ENCODE peak calls at places on chromosomes 4 and X, in four cellular contexts. One of them, this sample, is unnamed.

GRCh38 chr4:56388311-56388710 is 1.0 kb upstream of the AASDH start:
- DNase-seq in right lobe of liver: no peak
- DNase-seq in neural progenitor cell: no peak
- DNase-seq in left ventricle myocardium inferior: no peak
- DNase-seq in this sample: no peak

GRCh38 chrX:53430231-53430630 is 3.9 kb downstream of the HSD17B10 start:
- DNase-seq in neural progenitor cell: no peak
- DNase-seq in right lobe of liver: no peak
- DNase-seq in left ventricle myocardium inferior: no peak
- DNase-seq in this sample: no peak

GRCh38 chrX:47098746-47099145 is 20.5 kb downstream of the RGN start:
- DNase-seq in right lobe of liver: no peak
- DNase-seq in neural progenitor cell: no peak
- DNase-seq in left ventricle myocardium inferior: no peak
- DNase-seq in this sample: no peak

GRCh38 chrX:95382799-95383198 is 1301.8 kb upstream of the DIAPH2 start:
- DNase-seq in right lobe of liver: no peak
- DNase-seq in left ventricle myocardium inferior: no peak
- DNase-seq in neural progenitor cell: no peak
- DNase-seq in this sample: no peak

GRCh38 chr4:38371391-38371851 is 292.6 kb upstream of the KLF3 start:
- DNase-seq in left ventricle myocardium inferior: no peak
- DNase-seq in right lobe of liver: no peak
- DNase-seq in neural progenitor cell: no peak
- DNase-seq in this sample: no peak

GRCh38 chrX:16444353-16444752 is 205.6 kb upstream of the S100G start:
- DNase-seq in neural progenitor cell: no peak
- DNase-seq in left ventricle myocardium inferior: no peak
- DNase-seq in right lobe of liver: no peak
- DNase-seq in this sample: no peak

GRCh38 chrX:10233173-10233572 is 76.4 kb downstream of the CLCN4 start:
- DNase-seq in left ventricle myocardium inferior: no peak
- DNase-seq in right lobe of liver: no peak
- DNase-seq in neural progenitor cell: no peak
- DNase-seq in this sample: no peak

GRCh38 chrX:143571521-143571920 is 54.2 kb upstream of the SPANXN3 start:
- DNase-seq in left ventricle myocardium inferior: no peak
- DNase-seq in right lobe of liver: no peak
- DNase-seq in neural progenitor cell: no peak
- DNase-seq in this sample: no peak

GRCh38 chrX:31266172-31267076 is 194.6 kb upstream of the FTHL17 start:
- DNase-seq in left ventricle myocardium inferior: peak
- DNase-seq in neural progenitor cell: peak
- DNase-seq in right lobe of liver: peak
- DNase-seq in this sample: peak

GRCh38 chrX:40542972-40543371 is 37.8 kb upstream of the ATP6AP2 start:
- DNase-seq in neural progenitor cell: no peak
- DNase-seq in right lobe of liver: no peak
- DNase-seq in left ventricle myocardium inferior: no peak
- DNase-seq in this sample: no peak

GRCh38 chr4:113637823-113638691 is 123.5 kb downstream of the CAMK2D start:
- DNase-seq in left ventricle myocardium inferior: no peak
- DNase-seq in neural progenitor cell: peak
- DNase-seq in right lobe of liver: no peak
- DNase-seq in this sample: no peak

GRCh38 chr4:3342182-3342854 is 49.5 kb downstream of the RGS12 start:
- DNase-seq in right lobe of liver: no peak
- DNase-seq in left ventricle myocardium inferior: no peak
- DNase-seq in neural progenitor cell: no peak
- DNase-seq in this sample: no peak

GRCh38 chr4:4333265-4333706 is 43.2 kb downstream of the ZBTB49 start:
- DNase-seq in neural progenitor cell: no peak
- DNase-seq in left ventricle myocardium inferior: peak
- DNase-seq in right lobe of liver: no peak
- DNase-seq in this sample: peak

DNA sequence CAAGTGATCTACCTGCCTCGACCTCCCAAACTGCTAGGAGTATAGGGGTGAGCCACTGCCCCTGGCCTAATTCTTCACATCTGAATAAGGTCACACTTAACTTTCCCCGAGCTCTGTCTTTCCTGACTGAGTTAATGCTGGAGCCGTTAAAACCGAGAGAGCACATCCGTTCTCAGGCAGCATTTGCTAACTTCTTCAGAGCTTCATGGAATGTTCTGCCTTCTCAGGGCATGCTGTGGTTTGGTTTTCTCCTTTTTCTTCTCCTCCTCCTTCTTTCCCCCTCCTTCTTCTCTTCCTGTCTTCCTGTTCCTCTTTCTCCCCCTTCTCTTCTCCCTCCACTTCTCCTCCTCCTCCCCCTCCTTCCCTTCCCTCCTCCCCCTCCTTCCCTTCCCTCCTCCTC is 119.9 kb downstream of the ASMT start:
- DNase-seq in left ventricle myocardium inferior: no peak
- DNase-seq in right lobe of liver: no peak
- DNase-seq in neural progenitor cell: no peak
- DNase-seq in this sample: no peak
- TF ChIP-seq CTCF in left ventricle myocardium inferior: no peak
- TF ChIP-seq CTCF in right lobe of liver: no peak
- TF ChIP-seq CTCF in neural progenitor cell: no peak
- TF ChIP-seq CTCF in this sample: no peak

DNA sequence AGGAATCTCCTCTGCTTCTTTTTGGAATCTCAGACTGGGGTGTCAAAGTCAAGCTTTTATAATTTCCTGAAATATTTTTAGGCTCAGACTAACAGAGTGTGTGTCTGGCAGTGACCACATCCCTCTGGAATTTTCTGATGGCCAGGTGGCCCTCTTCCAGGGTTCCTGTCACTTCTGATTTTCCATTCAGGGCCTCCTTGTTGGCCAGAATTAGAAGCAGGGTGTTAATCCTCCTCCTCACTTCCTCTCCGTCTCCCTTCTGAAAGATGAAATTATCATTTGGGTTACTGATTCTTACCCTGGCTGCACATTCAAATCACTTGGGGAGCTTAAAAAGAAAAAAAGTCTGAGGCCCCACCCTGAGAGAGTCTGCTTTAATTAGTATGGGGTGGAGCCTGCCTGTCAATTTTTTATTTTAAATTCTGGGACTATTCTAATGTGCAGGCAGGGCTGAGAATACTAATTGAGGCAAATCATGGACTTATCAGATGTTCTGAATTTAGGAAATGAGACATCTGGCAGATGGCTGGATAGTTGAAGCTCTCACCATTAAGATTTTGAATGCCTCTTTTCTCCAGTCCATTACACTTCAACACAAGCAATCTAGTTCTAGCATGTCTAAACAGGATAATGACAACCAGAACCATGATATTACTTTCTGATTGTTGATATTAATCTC is 43.2 kb downstream of the HAND2 start:
- DNase-seq in neural progenitor cell: no peak
- DNase-seq in right lobe of liver: no peak
- DNase-seq in left ventricle myocardium inferior: peak
- DNase-seq in this sample: no peak
- H3K27ac ChIP-seq in neural progenitor cell: no peak
- H3K27ac ChIP-seq in right lobe of liver: no peak
- H3K27ac ChIP-seq in left ventricle myocardium inferior: peak
- H3K27ac ChIP-seq in this sample: peak

GRCh38 chrX:77276742-77277141 is 170.4 kb upstream of the FGF16 start:
- DNase-seq in right lobe of liver: no peak
- DNase-seq in neural progenitor cell: no peak
- DNase-seq in left ventricle myocardium inferior: no peak
- DNase-seq in this sample: no peak
- TF ChIP-seq CTCF in right lobe of liver: no peak
- TF ChIP-seq CTCF in neural progenitor cell: peak
- TF ChIP-seq CTCF in left ventricle myocardium inferior: no peak
- TF ChIP-seq CTCF in this sample: no peak

DNA sequence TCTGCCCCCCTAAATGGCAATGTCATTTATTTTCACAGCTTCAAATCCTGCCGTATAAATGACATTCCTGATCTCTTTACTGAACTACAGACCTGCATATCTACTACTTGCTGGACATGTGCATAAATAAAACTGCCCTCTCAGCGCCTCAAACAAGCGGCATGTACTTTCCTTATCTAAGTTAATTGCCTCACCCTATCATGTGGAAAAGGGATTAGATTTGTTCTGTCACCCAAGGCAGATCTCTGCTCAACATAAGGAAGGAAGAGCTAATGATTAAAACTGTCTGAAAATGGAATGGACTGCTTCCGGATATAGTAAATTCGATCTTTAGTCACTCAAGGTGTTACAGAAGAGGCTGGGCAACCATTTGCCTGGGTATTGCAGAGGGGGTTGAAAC is 37.2 kb downstream of the DLG3 start:
- DNase-seq in neural progenitor cell: no peak
- DNase-seq in left ventricle myocardium inferior: no peak
- DNase-seq in right lobe of liver: no peak
- DNase-seq in this sample: no peak
- H3K27ac ChIP-seq in neural progenitor cell: peak
- H3K27ac ChIP-seq in left ventricle myocardium inferior: peak
- H3K27ac ChIP-seq in right lobe of liver: no peak
- H3K27ac ChIP-seq in this sample: no peak

DNA sequence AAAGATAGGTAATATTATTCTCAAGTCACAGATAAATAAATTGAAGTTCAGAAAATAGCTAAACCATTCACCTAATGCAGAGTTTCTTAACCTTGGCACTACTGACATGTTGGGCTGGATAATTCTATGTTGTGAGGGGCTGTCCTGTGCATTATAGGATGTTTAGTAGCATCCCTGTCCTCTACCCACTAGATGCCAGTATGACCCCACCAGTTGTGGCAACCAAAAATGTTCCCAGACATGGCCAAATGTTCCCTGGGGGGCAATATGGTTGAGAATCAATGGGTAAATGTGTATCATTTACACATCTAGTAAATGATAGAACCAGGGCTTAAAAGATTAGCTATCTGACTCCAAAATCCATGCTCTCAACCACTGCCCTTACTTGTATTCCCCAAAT is 140.9 kb downstream of the COL4A6 start:
- DNase-seq in right lobe of liver: no peak
- DNase-seq in neural progenitor cell: no peak
- DNase-seq in left ventricle myocardium inferior: no peak
- DNase-seq in this sample: no peak
- TF ChIP-seq CTCF in right lobe of liver: no peak
- TF ChIP-seq CTCF in neural progenitor cell: no peak
- TF ChIP-seq CTCF in left ventricle myocardium inferior: peak
- TF ChIP-seq CTCF in this sample: no peak

GRCh38 chr4:102808009-102808408 is 19.3 kb downstream of the UBE2D3 start:
- DNase-seq in left ventricle myocardium inferior: no peak
- DNase-seq in neural progenitor cell: no peak
- DNase-seq in right lobe of liver: no peak
- DNase-seq in this sample: no peak

GRCh38 chr4:102809190-102809589 is 18.2 kb downstream of the UBE2D3 start:
- DNase-seq in neural progenitor cell: no peak
- DNase-seq in right lobe of liver: no peak
- DNase-seq in left ventricle myocardium inferior: no peak
- DNase-seq in this sample: no peak

GRCh38 chr4:102807345-102807744 is 20.0 kb downstream of the UBE2D3 start:
- DNase-seq in neural progenitor cell: no peak
- DNase-seq in right lobe of liver: no peak
- DNase-seq in left ventricle myocardium inferior: no peak
- DNase-seq in this sample: no peak

GRCh38 chr4:102809691-102810090 is 17.7 kb downstream of the UBE2D3 start:
- DNase-seq in neural progenitor cell: no peak
- DNase-seq in left ventricle myocardium inferior: no peak
- DNase-seq in right lobe of liver: no peak
- DNase-seq in this sample: no peak
- H3K27ac ChIP-seq in neural progenitor cell: no peak
- H3K27ac ChIP-seq in left ventricle myocardium inferior: peak
- H3K27ac ChIP-seq in right lobe of liver: no peak
- H3K27ac ChIP-seq in this sample: no peak

GRCh38 chr4:184281231-184282139 is 63.8 kb upstream of the ENPP6 start:
- DNase-seq in left ventricle myocardium inferior: no peak
- DNase-seq in right lobe of liver: no peak
- DNase-seq in neural progenitor cell: no peak
- DNase-seq in this sample: no peak

GRCh38 chr4:184280591-184281071 is 63.0 kb upstream of the ENPP6 start:
- DNase-seq in neural progenitor cell: no peak
- DNase-seq in right lobe of liver: no peak
- DNase-seq in left ventricle myocardium inferior: no peak
- DNase-seq in this sample: no peak

GRCh38 chr4:184283659-184284335 is 66.1 kb upstream of the ENPP6 start:
- DNase-seq in neural progenitor cell: no peak
- DNase-seq in right lobe of liver: no peak
- DNase-seq in left ventricle myocardium inferior: no peak
- DNase-seq in this sample: no peak

GRCh38 chr4:184282895-184283654 is 65.4 kb upstream of the ENPP6 start:
- DNase-seq in neural progenitor cell: no peak
- DNase-seq in left ventricle myocardium inferior: no peak
- DNase-seq in right lobe of liver: no peak
- DNase-seq in this sample: no peak

GRCh38 chr4:184282251-184282713 is 64.6 kb upstream of the ENPP6 start:
- DNase-seq in right lobe of liver: peak
- DNase-seq in left ventricle myocardium inferior: no peak
- DNase-seq in neural progenitor cell: peak
- DNase-seq in this sample: peak
- TF ChIP-seq CTCF in right lobe of liver: peak
- TF ChIP-seq CTCF in left ventricle myocardium inferior: peak
- TF ChIP-seq CTCF in neural progenitor cell: peak
- TF ChIP-seq CTCF in this sample: no peak

This sample was measured in lung.